ENCODE peak calls at places on chromosomes 13 and 19, in five cellular contexts. S, Y, M, U and R are unnamed samples.

GRCh38 chr19:18878058-18878797 is 17.7 kb downstream of the CERS1 start:
- DNase-seq in U (no peak), Y (no peak), M (no peak), S (no peak), R (no peak)

GRCh38 chr19:32397736-32398135 is 7.8 kb upstream of the DPY19L3 start:
- DNase-seq in Y (no peak), M (no peak), U (no peak), S (no peak), R (no peak)

GRCh38 chr19:2034729-2035589 is 16.1 kb downstream of the MKNK2 start:
- DNase-seq in U (peak), S (peak), Y (peak), M (peak), R (peak)

GRCh38 chr13:90416519-90416918 is 931.0 kb upstream of the MIR17HG start:
- DNase-seq in U (no peak), Y (no peak), M (no peak), S (no peak), R (no peak)

GRCh38 chr19:3810708-3811355 is 24.7 kb upstream of the MATK start:
- DNase-seq in U (no peak), Y (no peak), S (no peak), M (no peak), R (no peak)

GRCh38 chr13:41917641-41918040 is 43.3 kb downstream of the VWA8 start:
- DNase-seq in S (no peak), M (no peak), U (no peak), Y (no peak), R (no peak)

GRCh38 chr19:40613669-40614594 is 12.8 kb downstream of the LTBP4 start:
- DNase-seq in U (peak), Y (peak), S (peak), M (no peak), R (peak)

GRCh38 chr13:43572601-43573360 is 214.0 kb downstream of the ENOX1 start:
- DNase-seq in S (no peak), U (no peak), Y (no peak), M (no peak), R (no peak)

GRCh38 chr19:46660008-46660517 is 919 bp downstream of the DACT3 start:
- DNase-seq in M (peak), S (peak), U (no peak), Y (no peak), R (no peak)

GRCh38 chr19:13951799-13952153 is 533 bp upstream of the DCAF15 start:
- DNase-seq in M (no peak), U (no peak), Y (no peak), S (no peak), R (no peak)

GRCh38 chr13:101346942-101347728 is 69.2 kb downstream of the NALCN start:
- DNase-seq in S (no peak), M (no peak), U (no peak), Y (no peak), R (no peak)

GRCh38 chr19:40216777-40217026 is 1.5 kb downstream of the TTC9B start:
- DNase-seq in S (no peak), M (no peak), U (peak), Y (no peak), R (no peak)

GRCh38 chr13:35857769-35858168 is 273.4 kb downstream of the DCLK1 start:
- DNase-seq in Y (no peak), U (no peak), S (peak), M (no peak), R (no peak)

GRCh38 chr19:19342086-19343015 is 21.7 kb downstream of the MAU2 start:
- DNase-seq in Y (no peak), M (peak), U (peak), S (peak), R (peak)

GRCh38 chr13:112688560-112689497 is 1.0 kb upstream of the ATP11A start:
- DNase-seq in S (peak), U (no peak), M (no peak), Y (no peak), R (no peak)

GRCh38 chr13:90105276-90105675 is 1242.2 kb upstream of the MIR17HG start:
- DNase-seq in U (no peak), S (no peak), Y (no peak), M (no peak), R (no peak)

GRCh38 chr19:840519-841206 is at the start of gene PRTN3:
- DNase-seq in S (no peak), Y (no peak), U (no peak), M (no peak), R (no peak)

GRCh38 chr13:110812869-110813645 is 99.6 kb downstream of the ING1 start:
- DNase-seq in U (no peak), S (no peak), M (no peak), Y (no peak), R (no peak)